ENCODE peak calls at places on chromosomes 7 and 10, in eight cellular contexts. One of them, this sample, is unnamed. For H3K4me1 and H3K9me3, the result is how much of the 10 kb centered on the place peaks cover.

GRCh38 chr10:116985611-116986010 is 19.4 kb downstream of the SHTN1 start:
- DNase-seq in A673: no peak
- DNase-seq in left lung: no peak
- DNase-seq in cardiac muscle cell: no peak
- DNase-seq in A549: no peak
- DNase-seq in HCT116: no peak
- DNase-seq in small intestine: no peak
- DNase-seq in transverse colon: no peak
- DNase-seq in this sample: no peak

GRCh38 chr10:50063100-50063499 is 4.7 kb upstream of the WASHC2A start:
- DNase-seq in HCT116: no peak
- DNase-seq in left lung: no peak
- DNase-seq in small intestine: no peak
- DNase-seq in cardiac muscle cell: peak
- DNase-seq in A549: no peak
- DNase-seq in transverse colon: no peak
- DNase-seq in A673: no peak
- DNase-seq in this sample: no peak

GRCh38 chr10:34698979-34699378 is 116.1 kb downstream of the PARD3 start:
- DNase-seq in HCT116: peak
- DNase-seq in cardiac muscle cell: no peak
- DNase-seq in left lung: no peak
- DNase-seq in A673: peak
- DNase-seq in transverse colon: no peak
- DNase-seq in A549: peak
- DNase-seq in small intestine: no peak
- DNase-seq in this sample: no peak

GRCh38 chr10:119658274-119658673 is 7.1 kb downstream of the BAG3 start:
- DNase-seq in HCT116: peak
- DNase-seq in transverse colon: peak
- DNase-seq in small intestine: peak
- DNase-seq in A549: peak
- DNase-seq in cardiac muscle cell: peak
- DNase-seq in A673: peak
- DNase-seq in left lung: peak
- DNase-seq in this sample: peak

GRCh38 chr7:37424995-37425394 is 23.7 kb downstream of the ELMO1 start:
- DNase-seq in small intestine: no peak
- DNase-seq in A673: no peak
- DNase-seq in cardiac muscle cell: no peak
- DNase-seq in transverse colon: no peak
- DNase-seq in HCT116: no peak
- DNase-seq in A549: no peak
- DNase-seq in left lung: no peak
- DNase-seq in this sample: no peak

GRCh38 chr7:149381245-149381644 is 79.6 kb downstream of the ZNF777 start:
- DNase-seq in transverse colon: no peak
- DNase-seq in A549: no peak
- DNase-seq in A673: no peak
- DNase-seq in small intestine: no peak
- DNase-seq in left lung: no peak
- DNase-seq in cardiac muscle cell: no peak
- DNase-seq in HCT116: no peak
- DNase-seq in this sample: no peak

GRCh38 chr7:6437251-6437650 is 10.5 kb downstream of the DAGLB start:
- DNase-seq in HCT116: no peak
- DNase-seq in A673: no peak
- DNase-seq in A549: no peak
- DNase-seq in left lung: no peak
- DNase-seq in transverse colon: no peak
- DNase-seq in cardiac muscle cell: no peak
- DNase-seq in small intestine: no peak
- DNase-seq in this sample: no peak

GRCh38 chr7:70316745-70317144 is 718.5 kb downstream of the AUTS2 start:
- DNase-seq in HCT116: no peak
- DNase-seq in small intestine: no peak
- DNase-seq in transverse colon: no peak
- DNase-seq in cardiac muscle cell: no peak
- DNase-seq in A549: peak
- DNase-seq in A673: no peak
- DNase-seq in left lung: no peak
- DNase-seq in this sample: no peak

GRCh38 chr10:47256753-47257336 is 43.2 kb upstream of the GDF10 start:
- DNase-seq in transverse colon: peak
- DNase-seq in A673: no peak
- DNase-seq in small intestine: no peak
- DNase-seq in HCT116: no peak
- DNase-seq in left lung: no peak
- DNase-seq in A549: peak
- DNase-seq in cardiac muscle cell: no peak
- DNase-seq in this sample: no peak

GRCh38 chr10:48913674-48914073 is 26.0 kb downstream of the LRRC18 start:
- DNase-seq in A673: no peak
- DNase-seq in A549: no peak
- DNase-seq in cardiac muscle cell: no peak
- DNase-seq in left lung: no peak
- DNase-seq in small intestine: no peak
- DNase-seq in transverse colon: no peak
- DNase-seq in HCT116: no peak
- DNase-seq in this sample: no peak

GRCh38 chr10:58086763-58087150 is 180.9 kb downstream of the IPMK start:
- DNase-seq in small intestine: no peak
- DNase-seq in A549: no peak
- DNase-seq in left lung: no peak
- DNase-seq in A673: no peak
- DNase-seq in HCT116: no peak
- DNase-seq in cardiac muscle cell: no peak
- DNase-seq in transverse colon: no peak
- DNase-seq in this sample: no peak

GRCh38 chr7:127850195-127850594 is 181.0 kb downstream of the LRRC4 start:
- DNase-seq in small intestine: no peak
- DNase-seq in HCT116: no peak
- DNase-seq in left lung: no peak
- DNase-seq in A673: no peak
- DNase-seq in transverse colon: no peak
- DNase-seq in cardiac muscle cell: no peak
- DNase-seq in A549: no peak
- DNase-seq in this sample: no peak

GRCh38 chr7:139731802-139732470 is 45.9 kb downstream of the HIPK2 start:
- DNase-seq in A673: peak
- DNase-seq in HCT116: peak
- DNase-seq in A549: peak
- DNase-seq in transverse colon: peak
- DNase-seq in small intestine: peak
- DNase-seq in left lung: peak
- DNase-seq in cardiac muscle cell: no peak
- DNase-seq in this sample: peak

GRCh38 chr7:139728203-139728602 is 49.6 kb downstream of the HIPK2 start:
- DNase-seq in cardiac muscle cell: no peak
- DNase-seq in A673: no peak
- DNase-seq in A549: no peak
- DNase-seq in transverse colon: peak
- DNase-seq in left lung: no peak
- DNase-seq in small intestine: no peak
- DNase-seq in HCT116: no peak
- DNase-seq in this sample: no peak

GRCh38 chr7:139732471-139733167 is 45.2 kb downstream of the HIPK2 start:
- DNase-seq in A673: no peak
- DNase-seq in A549: no peak
- DNase-seq in HCT116: no peak
- DNase-seq in transverse colon: no peak
- DNase-seq in cardiac muscle cell: no peak
- DNase-seq in left lung: no peak
- DNase-seq in small intestine: no peak
- DNase-seq in this sample: no peak

GRCh38 chr7:139733751-139734150 is 44.0 kb downstream of the HIPK2 start:
- DNase-seq in transverse colon: no peak
- DNase-seq in HCT116: no peak
- DNase-seq in small intestine: no peak
- DNase-seq in A673: no peak
- DNase-seq in left lung: no peak
- DNase-seq in cardiac muscle cell: no peak
- DNase-seq in A549: no peak
- DNase-seq in this sample: no peak

GRCh38 chr7:139730746-139731612 is 46.8 kb downstream of the HIPK2 start:
- DNase-seq in small intestine: no peak
- DNase-seq in HCT116: no peak
- DNase-seq in transverse colon: peak
- DNase-seq in A673: no peak
- DNase-seq in left lung: peak
- DNase-seq in cardiac muscle cell: no peak
- DNase-seq in A549: no peak
- DNase-seq in this sample: no peak
- H3K4me1 ChIP-seq in small intestine: under half
- H3K4me1 ChIP-seq in HCT116: under half
- H3K4me1 ChIP-seq in transverse colon: under half
- H3K4me1 ChIP-seq in A673: under half
- H3K4me1 ChIP-seq in left lung: under half
- H3K4me1 ChIP-seq in cardiac muscle cell: under half
- H3K4me1 ChIP-seq in A549: half or more
- H3K4me1 ChIP-seq in this sample: under half

GRCh38 chr7:90775383-90775965 is 179.4 kb downstream of the CDK14 start:
- DNase-seq in cardiac muscle cell: no peak
- DNase-seq in transverse colon: no peak
- DNase-seq in small intestine: no peak
- DNase-seq in left lung: no peak
- DNase-seq in A673: no peak
- DNase-seq in HCT116: no peak
- DNase-seq in A549: no peak
- DNase-seq in this sample: no peak
- H3K9me3 ChIP-seq in cardiac muscle cell: under half
- H3K9me3 ChIP-seq in transverse colon: under half
- H3K9me3 ChIP-seq in small intestine: under half
- H3K9me3 ChIP-seq in left lung: under half
- H3K9me3 ChIP-seq in A673: under half
- H3K9me3 ChIP-seq in HCT116: under half
- H3K9me3 ChIP-seq in A549: under half
- H3K9me3 ChIP-seq in this sample: under half

GRCh38 chr10:19968745-19969144 is 152.5 kb downstream of the PLXDC2 start:
- DNase-seq in cardiac muscle cell: no peak
- DNase-seq in HCT116: no peak
- DNase-seq in small intestine: no peak
- DNase-seq in A673: peak
- DNase-seq in A549: no peak
- DNase-seq in transverse colon: no peak
- DNase-seq in left lung: no peak
- DNase-seq in this sample: no peak

GRCh38 chr10:19974138-19974537 is 157.9 kb downstream of the PLXDC2 start:
- DNase-seq in A673: no peak
- DNase-seq in small intestine: no peak
- DNase-seq in left lung: no peak
- DNase-seq in HCT116: no peak
- DNase-seq in A549: no peak
- DNase-seq in transverse colon: no peak
- DNase-seq in cardiac muscle cell: no peak
- DNase-seq in this sample: no peak

GRCh38 chr10:19971343-19971742 is 155.1 kb downstream of the PLXDC2 start:
- DNase-seq in left lung: no peak
- DNase-seq in A549: no peak
- DNase-seq in A673: no peak
- DNase-seq in small intestine: no peak
- DNase-seq in transverse colon: no peak
- DNase-seq in HCT116: no peak
- DNase-seq in cardiac muscle cell: no peak
- DNase-seq in this sample: no peak

GRCh38 chr10:19974554-19974953 is 158.3 kb downstream of the PLXDC2 start:
- DNase-seq in transverse colon: no peak
- DNase-seq in A549: no peak
- DNase-seq in A673: no peak
- DNase-seq in HCT116: no peak
- DNase-seq in small intestine: no peak
- DNase-seq in cardiac muscle cell: no peak
- DNase-seq in left lung: no peak
- DNase-seq in this sample: no peak

GRCh38 chr10:19970707-19971106 is 154.5 kb downstream of the PLXDC2 start:
- DNase-seq in transverse colon: no peak
- DNase-seq in A549: no peak
- DNase-seq in cardiac muscle cell: no peak
- DNase-seq in left lung: no peak
- DNase-seq in HCT116: no peak
- DNase-seq in small intestine: no peak
- DNase-seq in A673: no peak
- DNase-seq in this sample: peak
- H3K4me1 ChIP-seq in transverse colon: under half
- H3K4me1 ChIP-seq in A549: under half
- H3K4me1 ChIP-seq in cardiac muscle cell: under half
- H3K4me1 ChIP-seq in left lung: under half
- H3K4me1 ChIP-seq in HCT116: under half
- H3K4me1 ChIP-seq in small intestine: under half
- H3K4me1 ChIP-seq in A673: half or more
- H3K4me1 ChIP-seq in this sample: under half

GRCh38 chr10:5033061-5033770 is 29.6 kb upstream of the AKR1C2 start:
- DNase-seq in HCT116: no peak
- DNase-seq in A673: no peak
- DNase-seq in transverse colon: no peak
- DNase-seq in A549: peak
- DNase-seq in small intestine: no peak
- DNase-seq in left lung: no peak
- DNase-seq in cardiac muscle cell: no peak
- DNase-seq in this sample: no peak
- H3K9me3 ChIP-seq in HCT116: under half
- H3K9me3 ChIP-seq in A673: under half
- H3K9me3 ChIP-seq in transverse colon: under half
- H3K9me3 ChIP-seq in A549: half or more
- H3K9me3 ChIP-seq in small intestine: under half
- H3K9me3 ChIP-seq in left lung: under half
- H3K9me3 ChIP-seq in cardiac muscle cell: under half
- H3K9me3 ChIP-seq in this sample: under half

GRCh38 chr10:79163663-79163970 is 94.9 kb downstream of the ZMIZ1 start:
- DNase-seq in left lung: no peak
- DNase-seq in A673: no peak
- DNase-seq in cardiac muscle cell: no peak
- DNase-seq in small intestine: no peak
- DNase-seq in HCT116: no peak
- DNase-seq in transverse colon: no peak
- DNase-seq in A549: no peak
- DNase-seq in this sample: no peak
- H3K4me1 ChIP-seq in left lung: under half
- H3K4me1 ChIP-seq in A673: under half
- H3K4me1 ChIP-seq in cardiac muscle cell: under half
- H3K4me1 ChIP-seq in small intestine: under half
- H3K4me1 ChIP-seq in HCT116: under half
- H3K4me1 ChIP-seq in transverse colon: under half
- H3K4me1 ChIP-seq in A549: half or more
- H3K4me1 ChIP-seq in this sample: under half

This sample was measured in SJCRH30.